ENCODE peak calls at places on chromosomes 2 and 18, in six cellular contexts. N is lower lobe of right lung; X is tibial nerve; R is cardiac fibroblast; K is CD8-positive, alpha-beta T cell; T is CD4-positive, alpha-beta T cell. A is an unnamed sample.

GRCh38 chr18:58516514-58517285 is 112.2 kb downstream of the ALPK2 start:
- DNase-seq in N (no peak), X (no peak), R (no peak), K (no peak), T (no peak), A (no peak)

GRCh38 chr2:147040585-147041494 is 804.0 kb upstream of the ACVR2A start:
- DNase-seq in N (no peak), X (no peak), R (no peak), K (no peak), T (no peak), A (no peak)

GRCh38 chr2:106977707-106978106 is 91.7 kb upstream of the ST6GAL2 start:
- DNase-seq in N (no peak), X (no peak), R (peak; percentile 67), K (no peak), T (no peak), A (no peak)

GRCh38 chr2:29000481-29000880 is 19.4 kb downstream of the TOGARAM2 start:
- DNase-seq in N (peak; percentile 87), X (peak; percentile 61), R (no peak), K (peak; percentile 55), T (peak; percentile 25), A (peak; percentile 39)

GRCh38 chr2:68812256-68812655 is 58.9 kb downstream of the BMP10 start:
- DNase-seq in N (no peak), X (no peak), R (no peak), K (no peak), T (no peak), A (no peak)

GRCh38 chr2:146193619-146194018 is 1651.2 kb upstream of the ACVR2A start:
- DNase-seq in N (no peak), X (no peak), R (no peak), K (no peak), T (no peak), A (no peak)

GRCh38 chr2:216018709-216019108 is 5.4 kb upstream of the MREG start:
- DNase-seq in N (no peak), X (no peak), R (no peak), K (no peak), T (no peak), A (no peak)

GRCh38 chr2:70141754-70142589 is 48.8 kb downstream of the C2orf42 start:
- DNase-seq in N (peak; percentile 89), X (no peak), R (no peak), K (peak; percentile 66), T (peak; percentile 45), A (no peak)

GRCh38 chr2:1744446-1745170 is at the start of gene PXDN:
- DNase-seq in N (no peak), X (peak; percentile 35), R (peak; percentile 80), K (no peak), T (no peak), A (no peak)

DNA sequence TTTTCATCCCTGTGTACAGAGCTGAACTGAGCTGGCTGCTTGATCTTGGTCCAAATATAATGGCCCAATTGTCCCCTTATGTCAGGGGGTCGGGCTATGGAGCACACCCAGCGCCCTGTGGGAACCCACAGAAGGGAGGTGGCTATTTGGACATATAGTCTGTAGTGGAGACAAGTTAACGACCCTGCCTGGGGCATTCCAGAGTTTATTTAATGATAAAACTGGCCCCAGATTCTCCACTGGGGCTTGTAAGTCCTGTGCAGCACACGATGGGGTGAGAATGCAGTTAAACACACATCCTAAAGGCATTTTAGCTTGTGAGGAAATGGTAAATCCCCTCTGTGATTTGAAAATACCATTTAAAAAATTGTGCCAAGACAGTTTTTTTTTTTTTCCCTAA is 72.9 kb downstream of the QPCT start:
- DNase-seq in N (no peak), X (no peak), R (peak; percentile 55), K (no peak), T (no peak), A (no peak)
- TF ChIP-seq CTCF in N (no peak), X (no peak), R (no peak), K (no peak), T (no peak), A (no peak)

DNA sequence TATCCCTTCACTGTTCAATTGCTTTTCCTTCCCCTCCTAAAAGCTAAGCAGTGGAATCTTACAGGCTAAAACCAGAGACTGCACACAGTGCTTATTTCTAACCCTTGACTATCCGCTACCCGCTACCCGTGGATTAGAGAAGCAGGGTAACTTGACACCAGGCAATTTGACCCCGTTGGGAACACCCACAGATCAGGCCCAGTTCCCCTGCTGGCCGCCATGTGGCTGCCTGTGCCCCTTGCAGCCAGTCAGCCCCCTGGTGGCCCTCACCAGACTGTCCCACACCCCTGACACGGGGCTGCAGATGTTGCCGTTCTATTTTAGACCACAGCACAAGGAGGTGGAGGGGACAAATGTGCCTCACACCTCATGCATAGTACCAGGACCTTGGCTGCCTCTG is 74.8 kb downstream of the TXNL1 start:
- DNase-seq in N (no peak), X (no peak), R (no peak), K (no peak), T (no peak), A (no peak)
- TF ChIP-seq CTCF in N (no peak), X (no peak), R (no peak), K (no peak), T (no peak), A (no peak)

DNA sequence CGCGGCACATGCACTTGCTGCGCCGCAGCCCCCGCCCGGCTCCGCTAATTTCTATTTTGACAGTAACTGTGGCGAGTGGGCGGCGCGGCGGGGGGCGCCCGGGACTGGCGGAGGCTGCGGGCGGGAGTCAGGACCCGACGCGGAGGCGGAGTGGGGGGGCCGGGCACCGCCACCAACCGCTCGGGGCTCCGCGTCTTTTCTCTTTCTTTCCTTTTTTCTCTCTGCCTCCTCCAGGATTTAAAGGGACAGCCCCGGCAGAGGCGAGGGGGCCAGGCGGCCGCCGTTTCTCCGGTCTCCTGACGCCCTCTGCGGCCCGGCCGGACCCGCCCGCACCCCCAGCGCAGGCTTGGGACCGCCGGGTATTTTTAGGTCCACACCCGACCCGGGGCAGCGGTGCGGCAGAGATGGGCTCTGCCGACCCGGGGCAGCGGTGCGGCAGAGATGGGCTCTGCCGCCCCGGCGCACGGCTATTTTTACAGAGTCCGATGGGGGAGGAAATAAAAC is 460 bp upstream of the ZBTB7C start:
- DNase-seq in N (peak; percentile 72), X (no peak), R (peak; percentile 8), K (no peak), T (no peak), A (peak; percentile 19)
- TF ChIP-seq CTCF in N (no peak), X (peak; percentile 13), R (no peak), K (no peak), T (no peak), A (no peak)

GRCh38 chr2:27445155-27445554 is 3.0 kb downstream of the KRTCAP3 start:
- DNase-seq in N (no peak), X (no peak), R (no peak), K (no peak), T (no peak), A (no peak)

GRCh38 chr2:27441226-27441926 is 805 bp upstream of the KRTCAP3 start:
- DNase-seq in N (no peak), X (no peak), R (no peak), K (no peak), T (no peak), A (no peak)

GRCh38 chr2:27442981-27443323 is 771 bp downstream of the KRTCAP3 start:
- DNase-seq in N (no peak), X (no peak), R (no peak), K (no peak), T (no peak), A (no peak)

GRCh38 chr2:27442282-27442980 is at the start of gene KRTCAP3:
- DNase-seq in N (peak; percentile 79), X (no peak), R (no peak), K (peak; percentile 39), T (peak; percentile 45), A (peak; percentile 68)

DNA sequence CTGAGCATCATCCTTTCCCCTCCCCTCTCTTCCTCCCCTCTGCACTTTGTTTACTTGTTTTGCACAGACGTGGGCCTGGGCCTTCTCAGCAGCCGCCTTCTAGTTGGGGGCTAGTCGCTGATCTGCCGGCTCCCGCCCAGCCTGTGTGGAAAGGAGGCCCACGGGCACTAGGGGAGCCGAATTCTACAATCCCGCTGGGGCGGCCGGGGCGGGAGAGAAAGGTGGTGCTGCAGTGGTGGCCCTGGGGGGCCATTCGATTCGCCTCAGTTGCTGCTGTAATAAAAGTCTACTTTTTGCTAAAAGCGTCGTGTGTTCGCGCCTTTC is 261 bp upstream of the KRTCAP3 start:
- DNase-seq in N (no peak), X (no peak), R (no peak), K (no peak), T (no peak), A (no peak)
- TF ChIP-seq CTCF in N (no peak), X (no peak), R (no peak), K (no peak), T (no peak), A (no peak)

GRCh38 chr18:49628993-49629795 is 67.3 kb downstream of the LIPG start:
- DNase-seq in N (peak; percentile 51), X (no peak), R (no peak), K (no peak), T (no peak), A (no peak)
- TF ChIP-seq CTCF in N (peak; percentile 21), X (no peak), R (peak; percentile 6), K (no peak), T (no peak), A (no peak)

GRCh38 chr2:135531231-135532197 is at the start of gene R3HDM1:
- DNase-seq in N (peak; percentile 95), X (peak; percentile 100), R (peak; percentile 100), K (peak; percentile 94), T (peak; percentile 93), A (peak; percentile 82)
- TF ChIP-seq CTCF in N (peak; percentile 11), X (no peak), R (no peak), K (no peak), T (no peak), A (no peak)

GRCh38 chr2:167844714-167845530 is 402.5 kb downstream of the STK39 start:
- DNase-seq in N (no peak), X (no peak), R (no peak), K (no peak), T (no peak), A (no peak)
- TF ChIP-seq CTCF in N (no peak), X (no peak), R (no peak), K (no peak), T (no peak), A (no peak)